ENCODE peak calls at places on chromosomes 16 and 17, in ten cellular contexts. O is OCI-LY7, U is body of pancreas, H is heart right ventricle, R is neural crest cell, B is B cell, K is thoracic aorta, M is HFF-Myc, G is psoas muscle, N is ascending aorta. W is an unnamed sample.
A peak's percentile ranks its signal among the peaks of the same experiment; 100 is the strongest.

GRCh38 chr17:41518789-41519449 is at the start of gene KRT15:
- DNase-seq in M (no peak), B (no peak), G (no peak), N (no peak), O (no peak), R (no peak), U (no peak), K (no peak), H (no peak), W (no peak)

GRCh38 chr17:55463600-55463999 is 42.0 kb upstream of the MMD start:
- DNase-seq in K (no peak), M (no peak), U (no peak), B (peak; percentile 16), G (no peak), H (no peak), O (peak; percentile 73), N (no peak), R (no peak), W (no peak)

GRCh38 chr17:77581480-77581879 is 377.0 kb upstream of the TNRC6C start:
- DNase-seq in G (no peak), N (no peak), U (no peak), K (no peak), R (no peak), B (no peak), O (no peak), M (no peak), H (no peak), W (no peak)

GRCh38 chr17:76753061-76753961 is 15.4 kb downstream of the MFSD11 start:
- DNase-seq in O (peak; percentile 31), R (no peak), K (no peak), M (no peak), B (no peak), N (no peak), U (no peak), G (no peak), H (no peak), W (no peak)

GRCh38 chr16:50731989-50732589 is 9.8 kb upstream of the CYLD start:
- DNase-seq in K (no peak), N (no peak), B (no peak), R (no peak), U (no peak), H (no peak), M (no peak), O (no peak), G (no peak), W (no peak)

GRCh38 chr16:76190059-76190458 is 87.1 kb upstream of the CNTNAP4 start:
- DNase-seq in R (no peak), U (no peak), M (no peak), B (no peak), H (no peak), K (no peak), G (no peak), N (no peak), O (no peak), W (no peak)

GRCh38 chr17:30232015-30232821 is 3.3 kb downstream of the SLC6A4 start:
- DNase-seq in U (no peak), K (no peak), O (no peak), G (no peak), B (no peak), R (no peak), N (peak; percentile 22), M (no peak), H (no peak), W (no peak)

GRCh38 chr16:79997257-79997656 is 396.7 kb upstream of the MAF start:
- DNase-seq in O (peak; percentile 10), K (no peak), N (no peak), H (no peak), R (peak; percentile 16), G (no peak), U (no peak), B (no peak), M (no peak), W (no peak)

GRCh38 chr16:70579648-70580630 is 56.3 kb downstream of the SF3B3 start:
- DNase-seq in O (no peak), N (peak; percentile 82), M (no peak), K (no peak), G (peak; percentile 41), H (peak; percentile 63), B (no peak), R (no peak), U (no peak), W (no peak)

GRCh38 chr16:27722892-27723450 is 173.0 kb downstream of the KATNIP start:
- DNase-seq in B (no peak), M (no peak), N (no peak), K (no peak), R (no peak), H (no peak), U (no peak), G (no peak), O (no peak), W (no peak)

GRCh38 chr17:39848600-39848999 is 15.5 kb downstream of the IKZF3 start:
- DNase-seq in H (no peak), O (peak; percentile 59), U (no peak), M (no peak), K (no peak), N (no peak), R (no peak), B (no peak), G (no peak), W (no peak)
- TF ChIP-seq CTCF in H (no peak), O (no peak), U (no peak), M (no peak), K (no peak), N (no peak), R (no peak), B (no peak), G (no peak), W (no peak)

GRCh38 chr16:74034862-74035261 is 261.8 kb upstream of the PSMD7 start:
- DNase-seq in M (peak; percentile 6), K (no peak), R (peak; percentile 32), B (no peak), O (peak; percentile 5), H (no peak), G (no peak), U (no peak), N (no peak), W (no peak)
- TF ChIP-seq CTCF in M (peak; percentile 44), K (no peak), R (peak; percentile 71), B (no peak), O (peak; percentile 67), H (peak; percentile 39), G (peak; percentile 17), U (no peak), N (no peak), W (peak; percentile 68)

DNA sequence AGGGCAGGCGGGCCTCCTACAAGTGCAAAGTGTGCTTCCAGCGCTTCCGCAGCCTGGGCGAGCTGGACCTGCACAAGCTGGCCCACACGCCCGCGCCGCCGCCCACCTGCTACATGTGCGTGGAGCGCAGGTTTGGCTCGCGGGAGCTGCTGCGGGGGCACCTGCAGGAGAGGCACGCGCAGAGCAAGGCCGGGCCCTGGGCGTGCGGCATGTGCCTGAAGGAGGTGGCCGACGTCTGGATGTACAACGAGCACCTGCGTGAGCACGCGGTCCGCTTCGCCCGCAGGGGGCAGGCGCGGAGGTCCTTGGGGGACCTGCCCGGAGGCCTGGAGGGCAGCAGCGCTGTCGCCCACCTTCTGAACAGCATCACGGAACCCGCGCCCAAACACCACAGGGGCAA is 16.3 kb upstream of the ZFPM1 start:
- DNase-seq in M (no peak), U (no peak), N (no peak), H (no peak), R (no peak), O (no peak), G (no peak), B (no peak), K (no peak), W (no peak)
- TF ChIP-seq CTCF in M (no peak), U (no peak), N (no peak), H (no peak), R (no peak), O (no peak), G (no peak), B (no peak), K (no peak), W (no peak)

GRCh38 chr16:75012380-75013081 is 13.7 kb downstream of the ZNRF1 start:
- DNase-seq in R (no peak), B (no peak), K (no peak), M (no peak), O (no peak), H (no peak), N (no peak), G (no peak), U (no peak), W (no peak)

GRCh38 chr16:75010427-75010826 is 11.6 kb downstream of the ZNRF1 start:
- DNase-seq in B (no peak), R (no peak), O (no peak), U (no peak), K (no peak), N (no peak), M (no peak), G (no peak), H (no peak), W (no peak)

GRCh38 chr16:75014318-75014717 is 15.5 kb downstream of the ZNRF1 start:
- DNase-seq in N (no peak), B (no peak), G (no peak), U (no peak), H (no peak), K (no peak), R (no peak), O (no peak), M (no peak), W (no peak)

GRCh38 chr16:75007443-75007842 is 8.6 kb downstream of the ZNRF1 start:
- DNase-seq in M (no peak), G (no peak), H (no peak), K (no peak), R (no peak), O (no peak), B (no peak), U (no peak), N (no peak), W (no peak)

GRCh38 chr16:75011634-75012307 is 12.9 kb downstream of the ZNRF1 start:
- DNase-seq in U (no peak), G (no peak), N (peak; percentile 81), M (peak; percentile 58), K (peak; percentile 33), R (no peak), O (no peak), H (no peak), B (no peak), W (no peak)
- TF ChIP-seq CTCF in U (no peak), G (no peak), N (no peak), M (no peak), K (no peak), R (no peak), O (no peak), H (no peak), B (no peak), W (no peak)

DNA sequence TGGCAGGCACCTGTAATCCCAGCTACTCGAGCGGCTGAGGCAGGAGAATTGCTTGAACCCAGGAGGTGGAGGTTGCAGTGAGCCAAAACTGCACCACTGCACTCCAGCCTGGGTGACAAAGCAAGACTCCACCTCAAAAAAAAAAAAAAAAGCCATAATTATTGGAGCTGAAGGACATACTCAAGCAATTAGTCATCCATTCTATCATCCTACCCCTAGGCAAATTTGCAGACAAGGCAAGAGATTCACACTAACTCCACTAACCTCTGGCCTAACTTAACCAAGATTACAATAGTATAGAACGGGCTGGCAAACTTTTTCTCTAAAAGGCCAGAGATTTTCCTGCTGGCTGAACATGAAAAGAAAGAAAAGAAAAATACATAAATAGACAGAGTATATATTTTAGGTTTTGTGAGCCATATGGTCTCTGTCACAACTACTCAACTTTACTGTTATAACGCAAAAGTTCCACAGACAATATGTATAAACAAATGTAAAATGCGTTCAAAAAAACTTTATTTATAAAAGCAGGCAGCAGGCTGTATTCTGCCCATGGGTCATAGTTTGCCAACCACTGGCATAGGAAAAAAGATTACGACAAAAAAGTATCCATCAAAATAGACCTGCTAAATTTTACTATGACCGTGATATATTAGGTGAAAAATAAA is 29.7 kb downstream of the BRIP1 start:
- DNase-seq in M (peak; percentile 45), H (no peak), K (no peak), R (no peak), B (no peak), U (no peak), O (no peak), G (no peak), N (no peak), W (no peak)
- TF ChIP-seq CTCF in M (no peak), H (no peak), K (no peak), R (no peak), B (no peak), U (no peak), O (no peak), G (no peak), N (no peak), W (no peak)